ENCODE peak calls at places on chromosome 14, in ten cellular contexts. One of them, this sample, is unnamed.

GRCh38 chr14:101992708-101993107 is 28.3 kb downstream of the DYNC1H1 start:
- DNase-seq in dorsolateral prefrontal cortex: no peak
- DNase-seq in lower leg skin: no peak
- DNase-seq in body of pancreas: no peak
- DNase-seq in left ventricle myocardium inferior: no peak
- DNase-seq in kidney epithelial cell: no peak
- DNase-seq in fibroblast of lung: no peak
- DNase-seq in AG04449: no peak
- DNase-seq in bronchial epithelial cell: no peak
- DNase-seq in pancreas: no peak
- DNase-seq in this sample: peak

GRCh38 chr14:95486875-95487668 is 29.4 kb downstream of the SYNE3 start:
- DNase-seq in dorsolateral prefrontal cortex: no peak
- DNase-seq in lower leg skin: no peak
- DNase-seq in body of pancreas: no peak
- DNase-seq in left ventricle myocardium inferior: no peak
- DNase-seq in kidney epithelial cell: no peak
- DNase-seq in fibroblast of lung: no peak
- DNase-seq in AG04449: no peak
- DNase-seq in bronchial epithelial cell: no peak
- DNase-seq in pancreas: no peak
- DNase-seq in this sample: no peak

GRCh38 chr14:32078030-32078793 is 1.1 kb downstream of the ARHGAP5 start:
- DNase-seq in dorsolateral prefrontal cortex: peak
- DNase-seq in lower leg skin: peak
- DNase-seq in body of pancreas: peak
- DNase-seq in left ventricle myocardium inferior: peak
- DNase-seq in kidney epithelial cell: no peak
- DNase-seq in fibroblast of lung: peak
- DNase-seq in AG04449: no peak
- DNase-seq in bronchial epithelial cell: no peak
- DNase-seq in pancreas: no peak
- DNase-seq in this sample: no peak

GRCh38 chr14:68089146-68089715 is 269.7 kb downstream of the RAD51B start:
- DNase-seq in dorsolateral prefrontal cortex: no peak
- DNase-seq in lower leg skin: no peak
- DNase-seq in body of pancreas: no peak
- DNase-seq in left ventricle myocardium inferior: no peak
- DNase-seq in kidney epithelial cell: peak
- DNase-seq in fibroblast of lung: peak
- DNase-seq in AG04449: no peak
- DNase-seq in bronchial epithelial cell: peak
- DNase-seq in pancreas: no peak
- DNase-seq in this sample: no peak

GRCh38 chr14:100336618-100337530 is 13.7 kb downstream of the SLC25A47 start:
- DNase-seq in dorsolateral prefrontal cortex: peak
- DNase-seq in lower leg skin: peak
- DNase-seq in body of pancreas: no peak
- DNase-seq in left ventricle myocardium inferior: no peak
- DNase-seq in kidney epithelial cell: no peak
- DNase-seq in fibroblast of lung: no peak
- DNase-seq in AG04449: no peak
- DNase-seq in bronchial epithelial cell: no peak
- DNase-seq in pancreas: no peak
- DNase-seq in this sample: no peak

GRCh38 chr14:35240233-35240632 is 51.9 kb upstream of the PSMA6 start:
- DNase-seq in dorsolateral prefrontal cortex: no peak
- DNase-seq in lower leg skin: no peak
- DNase-seq in body of pancreas: no peak
- DNase-seq in left ventricle myocardium inferior: no peak
- DNase-seq in kidney epithelial cell: no peak
- DNase-seq in fibroblast of lung: no peak
- DNase-seq in AG04449: no peak
- DNase-seq in bronchial epithelial cell: no peak
- DNase-seq in pancreas: no peak
- DNase-seq in this sample: no peak

GRCh38 chr14:93619176-93619793 is 169.0 kb downstream of the PRIMA1 start:
- DNase-seq in dorsolateral prefrontal cortex: no peak
- DNase-seq in lower leg skin: no peak
- DNase-seq in body of pancreas: peak
- DNase-seq in left ventricle myocardium inferior: no peak
- DNase-seq in kidney epithelial cell: peak
- DNase-seq in fibroblast of lung: peak
- DNase-seq in AG04449: no peak
- DNase-seq in bronchial epithelial cell: peak
- DNase-seq in pancreas: no peak
- DNase-seq in this sample: peak

GRCh38 chr14:53517276-53517960 is 364.3 kb upstream of the DDHD1 start:
- DNase-seq in dorsolateral prefrontal cortex: no peak
- DNase-seq in lower leg skin: no peak
- DNase-seq in body of pancreas: no peak
- DNase-seq in left ventricle myocardium inferior: no peak
- DNase-seq in kidney epithelial cell: no peak
- DNase-seq in fibroblast of lung: peak
- DNase-seq in AG04449: no peak
- DNase-seq in bronchial epithelial cell: no peak
- DNase-seq in pancreas: no peak
- DNase-seq in this sample: no peak

GRCh38 chr14:23512156-23512555 is 39.4 kb downstream of the ZFHX2 start:
- DNase-seq in dorsolateral prefrontal cortex: no peak
- DNase-seq in lower leg skin: no peak
- DNase-seq in body of pancreas: no peak
- DNase-seq in left ventricle myocardium inferior: no peak
- DNase-seq in kidney epithelial cell: no peak
- DNase-seq in fibroblast of lung: peak
- DNase-seq in AG04449: no peak
- DNase-seq in bronchial epithelial cell: no peak
- DNase-seq in pancreas: no peak
- DNase-seq in this sample: no peak

GRCh38 chr14:102694530-102695171 is 82.6 kb upstream of the TRAF3 start:
- DNase-seq in dorsolateral prefrontal cortex: no peak
- DNase-seq in lower leg skin: peak
- DNase-seq in body of pancreas: peak
- DNase-seq in left ventricle myocardium inferior: no peak
- DNase-seq in kidney epithelial cell: peak
- DNase-seq in fibroblast of lung: peak
- DNase-seq in AG04449: no peak
- DNase-seq in bronchial epithelial cell: peak
- DNase-seq in pancreas: no peak
- DNase-seq in this sample: peak

GRCh38 chr14:65949711-65950516 is 536.3 kb upstream of the CCDC196 start:
- DNase-seq in dorsolateral prefrontal cortex: no peak
- DNase-seq in lower leg skin: no peak
- DNase-seq in body of pancreas: peak
- DNase-seq in left ventricle myocardium inferior: peak
- DNase-seq in kidney epithelial cell: peak
- DNase-seq in fibroblast of lung: peak
- DNase-seq in AG04449: no peak
- DNase-seq in bronchial epithelial cell: peak
- DNase-seq in pancreas: peak
- DNase-seq in this sample: peak

DNA sequence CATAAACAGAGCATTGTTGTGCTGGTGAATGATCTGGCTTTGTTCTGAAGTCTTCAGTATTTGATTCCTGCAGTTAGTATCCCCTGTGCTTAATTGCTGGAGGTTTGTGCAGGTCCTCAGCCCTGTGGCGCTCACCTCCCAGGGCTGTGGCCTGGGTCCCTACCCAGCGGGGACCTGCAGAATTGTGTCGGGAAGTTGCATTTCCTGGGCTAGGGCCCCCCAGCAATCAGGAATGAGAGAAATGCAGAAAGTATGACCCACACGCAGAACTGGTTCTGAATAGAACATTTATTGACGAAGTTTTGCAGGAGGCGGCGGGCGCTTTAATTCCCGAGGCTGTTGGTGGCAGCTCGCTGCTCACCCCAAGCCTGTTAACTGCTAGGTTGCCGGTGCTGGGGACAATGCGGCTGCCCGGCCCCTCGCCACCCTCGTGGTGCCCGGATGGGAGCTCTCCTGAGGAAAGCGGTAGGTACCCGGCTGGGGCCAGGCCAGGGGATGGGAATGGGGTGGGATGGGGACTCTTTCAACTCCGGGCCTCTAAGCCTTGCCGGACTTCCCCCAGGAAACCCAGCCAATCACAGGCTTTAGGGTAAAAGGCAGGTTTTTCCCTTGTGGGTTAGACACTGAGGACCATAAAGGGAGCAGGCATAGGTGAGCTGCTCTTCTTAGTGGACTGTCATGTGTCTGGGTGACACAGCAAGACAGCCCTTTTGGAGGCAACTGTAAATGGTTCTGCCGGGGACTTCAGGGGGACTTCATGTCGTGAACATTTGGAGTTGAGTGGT is 11.6 kb downstream of the PLEKHG3 start:
- DNase-seq in dorsolateral prefrontal cortex: peak
- DNase-seq in lower leg skin: no peak
- DNase-seq in body of pancreas: peak
- DNase-seq in left ventricle myocardium inferior: no peak
- DNase-seq in kidney epithelial cell: no peak
- DNase-seq in fibroblast of lung: peak
- DNase-seq in AG04449: no peak
- DNase-seq in bronchial epithelial cell: no peak
- DNase-seq in pancreas: no peak
- DNase-seq in this sample: no peak
- H3K4me3 ChIP-seq in dorsolateral prefrontal cortex: peak
- H3K4me3 ChIP-seq in lower leg skin: no peak
- H3K4me3 ChIP-seq in body of pancreas: no peak
- H3K4me3 ChIP-seq in left ventricle myocardium inferior: peak
- H3K4me3 ChIP-seq in kidney epithelial cell: peak
- H3K4me3 ChIP-seq in fibroblast of lung: no peak
- H3K4me3 ChIP-seq in AG04449: peak
- H3K4me3 ChIP-seq in bronchial epithelial cell: no peak
- H3K4me3 ChIP-seq in pancreas: no peak
- H3K4me3 ChIP-seq in this sample: no peak

GRCh38 chr14:77243853-77244252 is 27.2 kb downstream of the NGB start:
- DNase-seq in dorsolateral prefrontal cortex: no peak
- DNase-seq in lower leg skin: no peak
- DNase-seq in body of pancreas: no peak
- DNase-seq in left ventricle myocardium inferior: no peak
- DNase-seq in kidney epithelial cell: no peak
- DNase-seq in fibroblast of lung: no peak
- DNase-seq in AG04449: no peak
- DNase-seq in bronchial epithelial cell: no peak
- DNase-seq in pancreas: peak
- DNase-seq in this sample: no peak

GRCh38 chr14:77242752-77243151 is 28.3 kb downstream of the NGB start:
- DNase-seq in dorsolateral prefrontal cortex: no peak
- DNase-seq in lower leg skin: no peak
- DNase-seq in body of pancreas: no peak
- DNase-seq in left ventricle myocardium inferior: no peak
- DNase-seq in kidney epithelial cell: no peak
- DNase-seq in fibroblast of lung: no peak
- DNase-seq in AG04449: no peak
- DNase-seq in bronchial epithelial cell: no peak
- DNase-seq in pancreas: peak
- DNase-seq in this sample: no peak

GRCh38 chr14:77240336-77240915 is 30.6 kb downstream of the NGB start:
- DNase-seq in dorsolateral prefrontal cortex: no peak
- DNase-seq in lower leg skin: no peak
- DNase-seq in body of pancreas: no peak
- DNase-seq in left ventricle myocardium inferior: no peak
- DNase-seq in kidney epithelial cell: no peak
- DNase-seq in fibroblast of lung: no peak
- DNase-seq in AG04449: no peak
- DNase-seq in bronchial epithelial cell: no peak
- DNase-seq in pancreas: no peak
- DNase-seq in this sample: no peak

GRCh38 chr14:77239412-77239811 is 31.6 kb downstream of the NGB start:
- DNase-seq in dorsolateral prefrontal cortex: no peak
- DNase-seq in lower leg skin: no peak
- DNase-seq in body of pancreas: no peak
- DNase-seq in left ventricle myocardium inferior: no peak
- DNase-seq in kidney epithelial cell: no peak
- DNase-seq in fibroblast of lung: no peak
- DNase-seq in AG04449: no peak
- DNase-seq in bronchial epithelial cell: no peak
- DNase-seq in pancreas: peak
- DNase-seq in this sample: no peak

GRCh38 chr14:77241955-77242354 is 29.1 kb downstream of the NGB start:
- DNase-seq in dorsolateral prefrontal cortex: no peak
- DNase-seq in lower leg skin: no peak
- DNase-seq in body of pancreas: no peak
- DNase-seq in left ventricle myocardium inferior: no peak
- DNase-seq in kidney epithelial cell: no peak
- DNase-seq in fibroblast of lung: no peak
- DNase-seq in AG04449: no peak
- DNase-seq in bronchial epithelial cell: no peak
- DNase-seq in pancreas: no peak
- DNase-seq in this sample: no peak
- TF ChIP-seq CTCF in dorsolateral prefrontal cortex: no peak
- TF ChIP-seq CTCF in lower leg skin: no peak
- TF ChIP-seq CTCF in body of pancreas: no peak
- TF ChIP-seq CTCF in left ventricle myocardium inferior: no peak
- TF ChIP-seq CTCF in kidney epithelial cell: no peak
- TF ChIP-seq CTCF in fibroblast of lung: no peak
- TF ChIP-seq CTCF in AG04449: no peak
- TF ChIP-seq CTCF in bronchial epithelial cell: no peak
- TF ChIP-seq CTCF in pancreas: no peak
- TF ChIP-seq CTCF in this sample: no peak

DNA sequence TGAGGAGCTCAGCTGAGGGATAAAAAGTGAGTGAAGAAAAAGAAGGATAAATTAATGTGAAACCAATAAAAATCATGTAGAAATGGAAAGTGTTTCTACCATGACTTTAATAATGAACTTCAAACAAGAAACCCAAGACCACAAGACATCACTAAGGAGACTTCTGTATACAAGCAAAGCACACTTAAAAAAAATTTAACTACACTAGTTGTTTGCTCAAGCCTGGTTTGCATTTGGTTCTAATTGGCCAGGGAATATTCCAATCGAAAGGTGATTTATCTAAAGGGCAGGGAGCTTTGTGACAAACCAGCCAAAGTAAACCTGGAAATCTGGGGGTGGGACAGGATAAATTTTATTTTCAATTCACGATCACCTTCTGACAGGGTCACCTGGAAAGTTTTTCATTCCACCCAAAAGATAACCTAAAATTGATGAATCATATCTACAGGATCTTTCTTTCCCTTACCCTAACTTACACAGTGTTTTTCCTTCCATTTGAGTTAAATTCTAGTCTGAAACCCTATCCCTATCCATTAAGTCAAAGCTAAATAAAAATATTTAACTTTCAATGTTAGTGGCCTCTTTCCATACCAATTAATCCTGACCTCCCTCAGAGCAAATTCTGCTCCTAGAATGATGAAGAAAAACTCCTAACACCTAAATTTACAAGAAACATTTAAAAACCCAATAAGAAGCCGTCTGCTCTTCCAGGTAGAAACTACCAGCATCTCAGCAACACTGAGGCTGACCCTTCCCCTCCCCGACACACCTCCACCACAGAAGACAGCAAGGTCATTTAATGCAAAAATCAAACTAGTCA is 2.5 kb downstream of the EGLN3 start:
- DNase-seq in dorsolateral prefrontal cortex: no peak
- DNase-seq in lower leg skin: no peak
- DNase-seq in body of pancreas: no peak
- DNase-seq in left ventricle myocardium inferior: no peak
- DNase-seq in kidney epithelial cell: no peak
- DNase-seq in fibroblast of lung: no peak
- DNase-seq in AG04449: no peak
- DNase-seq in bronchial epithelial cell: no peak
- DNase-seq in pancreas: no peak
- DNase-seq in this sample: no peak
- H3K4me3 ChIP-seq in dorsolateral prefrontal cortex: peak
- H3K4me3 ChIP-seq in lower leg skin: no peak
- H3K4me3 ChIP-seq in body of pancreas: no peak
- H3K4me3 ChIP-seq in left ventricle myocardium inferior: peak
- H3K4me3 ChIP-seq in kidney epithelial cell: no peak
- H3K4me3 ChIP-seq in fibroblast of lung: no peak
- H3K4me3 ChIP-seq in AG04449: no peak
- H3K4me3 ChIP-seq in bronchial epithelial cell: peak
- H3K4me3 ChIP-seq in pancreas: no peak
- H3K4me3 ChIP-seq in this sample: no peak

GRCh38 chr14:36863271-36863670 is 201.6 kb downstream of the PAX9 start:
- DNase-seq in dorsolateral prefrontal cortex: no peak
- DNase-seq in lower leg skin: no peak
- DNase-seq in body of pancreas: no peak
- DNase-seq in left ventricle myocardium inferior: no peak
- DNase-seq in kidney epithelial cell: no peak
- DNase-seq in fibroblast of lung: no peak
- DNase-seq in AG04449: no peak
- DNase-seq in bronchial epithelial cell: no peak
- DNase-seq in pancreas: no peak
- DNase-seq in this sample: no peak
- TF ChIP-seq CTCF in dorsolateral prefrontal cortex: no peak
- TF ChIP-seq CTCF in lower leg skin: no peak
- TF ChIP-seq CTCF in body of pancreas: no peak
- TF ChIP-seq CTCF in left ventricle myocardium inferior: no peak
- TF ChIP-seq CTCF in kidney epithelial cell: no peak
- TF ChIP-seq CTCF in fibroblast of lung: no peak
- TF ChIP-seq CTCF in AG04449: no peak
- TF ChIP-seq CTCF in bronchial epithelial cell: no peak
- TF ChIP-seq CTCF in pancreas: no peak
- TF ChIP-seq CTCF in this sample: peak

This sample was measured in GM12864.